ENCODE peak calls at places on chromosomes 5 and 9, in ten cellular contexts. R is cardiac muscle cell; K is central memory CD8-positive, alpha-beta T cell; B is activated effector memory CD4-positive, alpha-beta T cell treated with anti-CD3 and anti-CD28 coated beads, Interleukin-2, amount 50 U/mL, for 16 hours; J is OCI-M1; A is stimulated activated CD4-positive, alpha-beta T cell treated with anti-CD3 and anti-CD28 coated beads, Interleukin-1b, Interleukin-23, amount 100 ng/mL, for 4 hours; C is bronchial epithelial cell; Y is GM03348; Q is Peyer's patch; V is EH. P is an unnamed sample.

GRCh38 chr9:114078021-114078780 is at the start of gene AMBP:
- DNase-seq in R (no peak), K (no peak), B (peak; percentile 38), J (no peak), A (no peak), C (no peak), Y (no peak), Q (no peak), V (peak; percentile 31), P (peak; percentile 42)

GRCh38 chr9:134353539-134353938 is 27.3 kb downstream of the RXRA start:
- DNase-seq in R (no peak), K (no peak), B (no peak), J (no peak), A (no peak), C (no peak), Y (no peak), Q (no peak), V (no peak), P (no peak)

GRCh38 chr9:21919377-21920362 is 74.5 kb downstream of the CDKN2A start:
- DNase-seq in R (no peak), K (peak; percentile 55), B (no peak), J (peak; percentile 57), A (no peak), C (peak; percentile 82), Y (peak; percentile 21), Q (no peak), V (peak; percentile 78), P (no peak)

GRCh38 chr5:147763791-147764525 is 18.6 kb downstream of the JAKMIP2 start:
- DNase-seq in R (no peak), K (no peak), B (no peak), J (no peak), A (no peak), C (peak; percentile 6), Y (peak; percentile 40), Q (no peak), V (peak; percentile 59), P (no peak)

GRCh38 chr5:96320797-96321196 is 112.3 kb downstream of the PCSK1 start:
- DNase-seq in R (no peak), K (no peak), B (no peak), J (no peak), A (no peak), C (peak; percentile 81), Y (no peak), Q (no peak), V (peak; percentile 54), P (no peak)

GRCh38 chr5:42005561-42006153 is 80.6 kb downstream of the FBXO4 start:
- DNase-seq in R (peak; percentile 37), K (no peak), B (no peak), J (peak; percentile 56), A (no peak), C (peak; percentile 36), Y (peak; percentile 39), Q (no peak), V (peak; percentile 28), P (no peak)

GRCh38 chr9:20356392-20357206 is 265.7 kb downstream of the MLLT3 start:
- DNase-seq in R (peak; percentile 86), K (no peak), B (peak; percentile 73), J (peak; percentile 56), A (peak; percentile 26), C (peak; percentile 80), Y (peak; percentile 80), Q (peak; percentile 19), V (peak; percentile 88), P (no peak)

GRCh38 chr9:98057095-98057799 is 715 bp downstream of the NANS start:
- DNase-seq in R (no peak), K (peak; percentile 40), B (no peak), J (peak; percentile 84), A (no peak), C (peak; percentile 24), Y (no peak), Q (peak; percentile 54), V (peak; percentile 53), P (no peak)

GRCh38 chr9:121398374-121398773 is 28.3 kb upstream of the STOM start:
- DNase-seq in R (no peak), K (no peak), B (no peak), J (no peak), A (no peak), C (peak; percentile 100), Y (peak; percentile 78), Q (no peak), V (peak; percentile 100), P (no peak)

GRCh38 chr5:99807346-99807745 is 727.8 kb upstream of the FAM174A start:
- DNase-seq in R (no peak), K (no peak), B (no peak), J (no peak), A (no peak), C (no peak), Y (no peak), Q (no peak), V (no peak), P (no peak)

GRCh38 chr9:97880336-97880735 is 27.3 kb downstream of the FOXE1 start:
- DNase-seq in R (no peak), K (no peak), B (no peak), J (no peak), A (no peak), C (no peak), Y (no peak), Q (no peak), V (peak; percentile 19), P (no peak)

GRCh38 chr5:124474821-124475220 is 271.6 kb downstream of the ZNF608 start:
- DNase-seq in R (no peak), K (no peak), B (no peak), J (no peak), A (no peak), C (no peak), Y (no peak), Q (no peak), V (no peak), P (no peak)

GRCh38 chr9:109305801-109306200 is 15.1 kb downstream of the EPB41L4B start:
- DNase-seq in R (no peak), K (no peak), B (no peak), J (no peak), A (no peak), C (no peak), Y (no peak), Q (no peak), V (no peak), P (no peak)

GRCh38 chr5:143986567-143987242 is 174.7 kb downstream of the HMHB1 start:
- DNase-seq in R (no peak), K (no peak), B (no peak), J (peak; percentile 11), A (no peak), C (no peak), Y (peak; percentile 70), Q (no peak), V (peak; percentile 91), P (no peak)

GRCh38 chr9:124258765-124259272 is 1.1 kb downstream of the NEK6 start:
- DNase-seq in R (peak; percentile 49), K (no peak), B (no peak), J (no peak), A (no peak), C (no peak), Y (peak; percentile 32), Q (no peak), V (peak; percentile 25), P (no peak)

GRCh38 chr5:122192477-122192876 is 63.1 kb downstream of the ZNF474 start:
- DNase-seq in R (no peak), K (no peak), B (no peak), J (no peak), A (no peak), C (no peak), Y (no peak), Q (no peak), V (no peak), P (no peak)